ENCODE peak calls at places on chromosomes 5 and 9, in five cellular contexts. V is Caco-2, E is fibroblast of pulmonary artery, C is tibial nerve, N is transverse colon. P is an unnamed sample.

GRCh38 chr5:180648658-180649296 is 623 bp downstream of the FLT4 start:
- DNase-seq in C (no peak), E (no peak), N (no peak), V (no peak), P (no peak)

GRCh38 chr5:76372320-76373054 is 30.6 kb upstream of the IQGAP2 start:
- DNase-seq in C (no peak), N (no peak), V (peak), E (peak), P (peak)

GRCh38 chr5:72374844-72375243 is 54.7 kb downstream of the PTCD2 start:
- DNase-seq in E (no peak), V (no peak), C (no peak), N (no peak), P (no peak)

GRCh38 chr5:117027384-117027783 is 452.8 kb upstream of the SEMA6A start:
- DNase-seq in E (no peak), N (no peak), V (no peak), C (no peak), P (no peak)

GRCh38 chr5:14501353-14502162 is 80.0 kb upstream of the OTULINL start:
- DNase-seq in C (no peak), E (no peak), N (no peak), V (no peak), P (no peak)

GRCh38 chr5:56480305-56481146 is 247.4 kb upstream of the ANKRD55 start:
- DNase-seq in V (peak), N (peak), C (peak), E (peak), P (no peak)

GRCh38 chr5:78594946-78595921 is 53.3 kb downstream of the LHFPL2 start:
- DNase-seq in N (peak), V (no peak), C (no peak), E (peak), P (peak)

GRCh38 chr9:80789831-80790230 is 899.5 kb downstream of the TLE1 start:
- DNase-seq in V (no peak), C (no peak), N (no peak), E (no peak), P (no peak)

GRCh38 chr9:38319496-38320173 is 72.9 kb upstream of the ALDH1B1 start:
- DNase-seq in N (no peak), C (no peak), V (no peak), E (no peak), P (no peak)

GRCh38 chr5:133829786-133830185 is 138.6 kb downstream of the C5orf15 start:
- DNase-seq in C (no peak), E (no peak), V (no peak), N (no peak), P (no peak)

GRCh38 chr5:57172466-57172961 is 1.3 kb upstream of the GPBP1 start:
- DNase-seq in N (no peak), C (no peak), E (peak), V (no peak), P (no peak)

GRCh38 chr9:132575005-132575609 is 7.3 kb upstream of the BARHL1 start:
- DNase-seq in E (peak), N (peak), C (no peak), V (peak), P (peak)

GRCh38 chr5:134878403-134878802 is 4.2 kb downstream of the TXNDC15 start:
- DNase-seq in N (peak), V (no peak), E (no peak), C (no peak), P (no peak)

GRCh38 chr5:154244476-154244875 is 53.9 kb downstream of the GALNT10 start:
- DNase-seq in V (no peak), E (no peak), N (no peak), C (no peak), P (no peak)

GRCh38 chr5:134106991-134107701 is 7.3 kb upstream of the TCF7 start:
- DNase-seq in E (no peak), N (no peak), V (no peak), C (no peak), P (no peak)

GRCh38 chr5:94544031-94544650 is 74.3 kb downstream of the KIAA0825 start:
- DNase-seq in C (no peak), V (no peak), E (peak), N (no peak), P (no peak)

GRCh38 chr9:137303031-137303892 is 1.2 kb upstream of the NRARP start:
- DNase-seq in V (peak), C (no peak), E (no peak), N (peak), P (no peak)
- H3K4me3 ChIP-seq in V (peak), C (peak), E (no peak), N (no peak), P (peak)

DNA sequence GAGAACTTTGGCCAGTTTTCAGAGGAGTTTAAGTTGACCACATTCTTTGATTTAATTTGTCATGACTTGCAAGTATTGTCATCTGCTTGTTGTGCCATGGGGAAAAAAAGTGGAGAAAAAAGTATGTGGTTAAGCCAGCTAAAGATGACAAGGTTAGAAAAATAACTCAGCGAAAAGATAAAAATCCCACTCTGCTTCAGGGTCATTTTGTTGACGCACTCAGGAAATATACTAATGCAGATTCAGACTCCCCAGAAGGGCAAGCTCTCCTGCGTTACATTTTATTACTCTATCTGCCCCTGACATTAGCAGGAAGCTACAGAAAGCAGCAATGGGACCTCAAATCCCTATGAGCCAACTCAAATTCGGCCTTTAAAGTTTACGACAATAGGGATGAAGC is 27.6 kb upstream of the TESK1 start:
- DNase-seq in N (no peak), C (no peak), V (no peak), E (no peak), P (no peak)
- TF ChIP-seq CTCF in N (no peak), C (no peak), V (no peak), E (no peak), P (no peak)

DNA sequence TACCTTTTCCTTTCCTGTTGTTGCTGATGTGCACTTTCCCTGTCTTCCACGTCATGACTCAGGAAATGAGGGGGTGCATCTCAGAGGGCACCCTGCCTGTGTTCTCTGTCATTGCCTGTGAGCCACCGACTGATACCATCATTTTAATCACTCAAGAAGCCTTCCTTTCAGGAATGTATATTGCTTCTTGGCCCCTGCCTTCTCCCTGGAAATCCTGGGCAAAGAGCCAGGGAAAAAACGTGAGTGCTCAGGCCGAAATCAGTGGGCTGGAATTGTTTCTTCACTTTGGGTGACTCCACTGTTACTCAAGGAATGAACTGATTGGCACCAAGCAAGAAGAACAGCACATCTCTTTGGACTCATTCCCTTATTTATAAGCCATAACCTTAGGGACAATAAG is 126.1 kb downstream of the SNX18 start:
- DNase-seq in C (no peak), V (no peak), E (peak), N (no peak), P (no peak)
- H3K4me3 ChIP-seq in C (no peak), V (no peak), E (no peak), N (no peak), P (no peak)

DNA sequence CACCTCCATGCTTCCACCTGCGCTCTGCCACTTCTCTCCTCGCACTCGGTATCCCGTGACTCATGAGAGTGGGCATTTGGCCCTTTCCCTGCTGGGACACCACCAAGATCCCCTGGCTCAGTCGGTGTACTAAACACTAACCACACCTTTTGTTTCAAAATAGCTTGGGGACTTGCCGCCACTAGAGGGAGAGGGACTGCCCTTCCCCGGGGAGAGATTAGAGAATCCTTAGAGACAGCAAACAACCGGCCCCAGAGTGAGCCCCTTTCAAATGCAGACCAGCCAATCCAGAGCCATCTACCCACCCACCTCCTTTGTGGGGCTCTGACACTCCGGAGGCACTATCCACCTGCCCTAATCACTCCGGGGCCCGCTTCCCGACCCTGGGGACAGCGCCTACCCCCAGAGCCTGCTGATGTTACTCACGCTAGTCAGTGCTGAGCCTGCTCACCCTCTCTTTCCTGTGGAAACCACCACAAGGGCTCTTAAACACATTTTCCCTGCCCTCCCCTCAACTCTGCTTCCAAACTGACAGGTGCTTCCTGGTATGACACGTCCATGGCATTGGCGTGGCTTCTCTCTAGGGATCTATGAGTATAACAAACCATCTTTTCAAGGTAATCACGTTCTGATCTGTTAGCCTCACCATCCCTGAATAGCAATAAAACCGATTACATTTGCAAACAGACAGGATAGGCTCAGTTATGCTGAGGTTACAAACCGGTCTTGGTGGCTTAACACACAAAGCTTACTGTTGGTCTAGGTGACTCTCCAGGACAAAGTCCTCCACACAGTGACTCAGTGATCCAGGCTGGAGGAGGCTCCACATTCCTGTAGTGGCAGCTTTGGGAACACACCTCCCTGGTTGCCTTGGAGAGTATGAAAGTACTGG is 180.1 kb upstream of the MVB12B start:
- DNase-seq in N (peak), E (no peak), C (no peak), V (peak), P (no peak)
- TF ChIP-seq CTCF in N (peak), E (peak), C (no peak), V (peak), P (peak)

GRCh38 chr9:546797-547223 is 294.7 kb upstream of the DMRT1 start:
- DNase-seq in N (no peak), C (no peak), E (peak), V (no peak), P (no peak)
- H3K4me3 ChIP-seq in N (no peak), C (peak), E (no peak), V (no peak), P (no peak)

P was measured in HFF-Myc.